ENCODE peak calls at places on chromosomes 7 and 10, in ten cellular contexts. Q is body of pancreas, X is AG04450, V is heart left ventricle, S is HCT116, M is HFF-Myc, K is WTC11, F is IMR-90, A is Calu3, L is neural progenitor cell. I is an unnamed sample.

GRCh38 chr10:121696854-121697253 is 98.6 kb upstream of the FGFR2 start:
- DNase-seq in M (no peak), V (no peak), S (peak), L (peak), X (no peak), Q (peak), F (no peak), K (peak), A (peak), I (no peak)

GRCh38 chr7:156437021-156437614 is 203.5 kb upstream of the RNF32 start:
- DNase-seq in V (no peak), K (no peak), M (no peak), A (no peak), L (no peak), S (no peak), Q (no peak), F (no peak), X (no peak), I (no peak)

GRCh38 chr7:1536768-1537630 is 6.5 kb downstream of the MAFK start:
- DNase-seq in Q (peak), M (peak), X (peak), L (peak), A (peak), V (peak), K (peak), F (peak), S (peak), I (peak)

GRCh38 chr7:156368053-156368452 is 272.5 kb upstream of the RNF32 start:
- DNase-seq in A (peak), M (no peak), Q (no peak), X (no peak), L (no peak), F (no peak), K (no peak), V (no peak), S (no peak), I (no peak)

GRCh38 chr7:28018020-28018419 is 162.6 kb downstream of the JAZF1 start:
- DNase-seq in K (no peak), Q (no peak), F (no peak), L (no peak), S (no peak), V (no peak), M (no peak), A (no peak), X (no peak), I (no peak)

GRCh38 chr7:25215694-25216335 is 12.5 kb downstream of the NPVF start:
- DNase-seq in Q (no peak), K (no peak), L (no peak), A (no peak), S (no peak), F (no peak), M (no peak), V (no peak), X (no peak), I (no peak)

GRCh38 chr10:101244321-101245050 is 15.2 kb upstream of the LBX1 start:
- DNase-seq in F (peak), M (peak), Q (no peak), A (no peak), K (no peak), S (peak), L (no peak), V (no peak), X (peak), I (no peak)

GRCh38 chr10:44806895-44807294 is 104.2 kb upstream of the TMEM72 start:
- DNase-seq in F (no peak), K (no peak), M (no peak), V (no peak), S (no peak), Q (no peak), L (no peak), A (no peak), X (no peak), I (no peak)

GRCh38 chr10:61313460-61313859 is 139.7 kb downstream of the TMEM26 start:
- DNase-seq in A (no peak), S (no peak), L (no peak), F (peak), M (no peak), Q (no peak), V (no peak), X (no peak), K (no peak), I (peak)

GRCh38 chr7:35891004-35891830 is 90.4 kb downstream of the SEPTIN7 start:
- DNase-seq in M (no peak), X (no peak), F (no peak), L (no peak), A (no peak), Q (no peak), S (no peak), K (no peak), V (no peak), I (no peak)

GRCh38 chr7:41861642-41862041 is 158.8 kb upstream of the INHBA start:
- DNase-seq in X (no peak), A (no peak), F (no peak), M (no peak), S (no peak), K (no peak), Q (no peak), L (no peak), V (no peak), I (no peak)

GRCh38 chr10:14774214-14774580 is 500 bp downstream of the FAM107B start:
- DNase-seq in S (no peak), K (no peak), Q (no peak), X (no peak), L (no peak), M (no peak), F (no peak), V (no peak), A (no peak), I (no peak)

GRCh38 chr7:1219516-1219915 is 13.2 kb upstream of the UNCX start:
- DNase-seq in X (no peak), M (no peak), F (no peak), S (no peak), K (no peak), Q (no peak), A (no peak), L (peak), V (no peak), I (no peak)

GRCh38 chr10:14605231-14605925 is 169.3 kb downstream of the FAM107B start:
- DNase-seq in Q (no peak), V (no peak), S (peak), F (peak), M (no peak), L (peak), X (no peak), A (no peak), K (no peak), I (no peak)

GRCh38 chr7:20778063-20778721 is 8.5 kb downstream of the SP8 start:
- DNase-seq in K (peak), S (no peak), X (no peak), A (peak), F (no peak), Q (peak), M (no peak), V (no peak), L (peak), I (no peak)

GRCh38 chr7:1078985-1079384 is 8.9 kb upstream of the GPER1 start:
- DNase-seq in L (no peak), Q (no peak), K (no peak), V (no peak), A (no peak), X (no peak), S (no peak), M (no peak), F (no peak), I (no peak)

GRCh38 chr10:133326745-133327650 is 9.7 kb downstream of the CALY start:
- DNase-seq in K (no peak), F (peak), X (no peak), S (no peak), Q (no peak), A (no peak), L (no peak), M (no peak), V (no peak), I (no peak)

GRCh38 chr7:13745530-13745929 is 243.9 kb downstream of the ETV1 start:
- DNase-seq in S (no peak), F (no peak), L (no peak), X (no peak), Q (no peak), M (no peak), A (no peak), K (no peak), V (no peak), I (no peak)

DNA sequence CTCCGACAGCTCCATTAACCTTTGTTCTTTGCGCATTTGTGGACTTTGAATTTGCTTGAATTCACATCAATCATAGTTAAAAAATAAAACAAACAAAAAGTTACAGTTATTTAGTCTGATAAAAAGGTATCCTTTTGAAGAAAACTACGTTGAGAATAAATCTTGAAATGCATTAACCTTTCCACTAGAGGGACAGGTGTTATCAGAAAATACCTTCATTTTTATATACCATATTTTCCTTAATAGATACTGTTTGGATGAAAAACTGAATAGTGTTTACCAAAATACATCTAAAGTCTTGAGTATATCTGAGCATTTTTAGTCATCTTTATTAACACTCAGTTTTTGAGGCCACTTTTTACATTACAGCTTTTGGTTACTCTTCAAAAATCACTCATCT is 371.9 kb downstream of the ZWINT start:
- DNase-seq in M (no peak), A (no peak), F (no peak), X (no peak), V (no peak), Q (no peak), S (no peak), L (no peak), K (no peak), I (no peak)
- TF ChIP-seq CTCF in M (no peak), A (peak), F (no peak), X (no peak), V (no peak), Q (no peak), S (no peak), L (peak), K (no peak), I (peak)

GRCh38 chr10:118341678-118342637 is at the start of gene FAM204A:
- DNase-seq in V (peak), S (peak), F (peak), L (peak), X (peak), Q (peak), K (peak), A (peak), M (peak), I (peak)
- TF ChIP-seq CTCF in V (no peak), S (no peak), F (no peak), L (peak), X (no peak), Q (no peak), K (no peak), A (no peak), M (no peak), I (no peak)

GRCh38 chr10:90437452-90437851 is 420.4 kb downstream of the HTR7 start:
- DNase-seq in Q (no peak), A (no peak), M (no peak), X (no peak), S (no peak), L (no peak), K (no peak), V (no peak), F (no peak), I (peak)
- TF ChIP-seq CTCF in Q (no peak), A (no peak), M (no peak), X (no peak), S (no peak), L (no peak), K (no peak), V (no peak), F (no peak), I (peak)

DNA sequence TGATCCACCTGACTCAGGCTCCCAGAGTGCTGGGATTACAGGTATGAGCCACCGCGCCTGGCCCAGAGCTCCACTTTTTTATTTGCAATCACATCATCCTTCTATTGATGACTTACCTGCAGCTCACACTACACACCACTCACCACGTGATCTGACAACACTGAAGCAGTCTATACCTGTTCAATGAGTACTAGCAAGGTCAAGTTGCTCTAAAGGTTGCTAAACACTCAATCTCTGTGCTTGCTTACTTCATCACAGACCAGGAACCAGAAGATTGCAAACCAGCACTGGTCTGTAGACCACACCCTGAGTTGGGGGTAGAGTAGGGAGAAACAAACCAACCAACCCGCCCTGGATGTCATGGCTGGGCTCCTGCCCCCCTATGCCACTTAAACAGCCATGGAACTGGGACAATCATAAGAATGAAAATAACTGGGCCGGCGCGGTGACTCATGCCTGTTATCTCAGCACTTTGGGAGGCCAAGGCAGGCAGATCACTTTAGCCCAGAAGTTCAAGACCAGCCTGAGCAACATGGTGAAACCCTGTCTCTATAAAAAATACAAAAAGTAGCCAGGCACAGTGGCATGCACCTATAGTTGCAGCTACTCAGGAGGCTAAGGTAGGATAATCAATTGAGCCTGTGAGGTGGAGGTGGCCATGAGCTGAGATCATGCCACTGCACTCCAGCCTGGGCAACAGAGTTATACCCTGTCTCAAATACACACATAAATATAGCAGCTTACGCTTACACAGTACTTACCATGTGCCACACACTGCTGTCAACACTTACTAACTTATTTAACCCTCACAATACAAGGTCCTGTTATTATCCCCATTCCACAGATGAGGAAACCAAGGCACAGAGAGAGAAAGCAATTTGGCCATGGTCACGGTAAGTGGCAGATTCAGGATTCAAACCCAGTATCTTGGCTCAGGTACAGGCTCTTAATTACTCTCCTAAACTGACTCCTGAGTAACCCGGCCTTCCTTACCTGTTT is 19.4 kb downstream of the DLG5 start:
- DNase-seq in K (no peak), M (no peak), V (no peak), F (no peak), S (no peak), X (no peak), A (no peak), Q (no peak), L (no peak), I (no peak)
- TF ChIP-seq CTCF in K (no peak), M (no peak), V (no peak), F (no peak), S (no peak), X (no peak), A (no peak), Q (no peak), L (no peak), I (no peak)

GRCh38 chr7:81769891-81770818 is at the start of gene HGF:
- DNase-seq in F (peak), Q (peak), K (peak), S (no peak), L (peak), X (peak), V (peak), A (no peak), M (peak), I (no peak)
- TF ChIP-seq CTCF in F (peak), Q (no peak), K (no peak), S (no peak), L (no peak), X (peak), V (no peak), A (no peak), M (peak), I (peak)

GRCh38 chr7:55133630-55134392 is 115.0 kb downstream of the EGFR start:
- DNase-seq in F (peak), L (no peak), M (peak), S (peak), K (no peak), X (peak), A (peak), V (peak), Q (no peak), I (peak)
- TF ChIP-seq CTCF in F (peak), L (no peak), M (no peak), S (no peak), K (no peak), X (no peak), A (no peak), V (no peak), Q (no peak), I (no peak)

GRCh38 chr10:60208676-60209269 is 180.9 kb downstream of the ANK3 start:
- DNase-seq in V (no peak), K (no peak), S (peak), F (peak), X (peak), M (peak), L (peak), A (peak), Q (no peak), I (no peak)

GRCh38 chr10:60209874-60210584 is 179.6 kb downstream of the ANK3 start:
- DNase-seq in A (no peak), S (no peak), X (no peak), F (no peak), K (no peak), M (no peak), V (no peak), L (no peak), Q (no peak), I (no peak)

GRCh38 chr10:60206735-60207134 is 182.9 kb downstream of the ANK3 start:
- DNase-seq in S (no peak), M (no peak), L (no peak), X (no peak), Q (no peak), K (no peak), F (peak), V (no peak), A (no peak), I (no peak)

GRCh38 chr10:60207894-60208293 is 181.8 kb downstream of the ANK3 start:
- DNase-seq in X (no peak), M (no peak), Q (no peak), A (no peak), L (no peak), F (no peak), V (no peak), S (no peak), K (no peak), I (no peak)

DNA sequence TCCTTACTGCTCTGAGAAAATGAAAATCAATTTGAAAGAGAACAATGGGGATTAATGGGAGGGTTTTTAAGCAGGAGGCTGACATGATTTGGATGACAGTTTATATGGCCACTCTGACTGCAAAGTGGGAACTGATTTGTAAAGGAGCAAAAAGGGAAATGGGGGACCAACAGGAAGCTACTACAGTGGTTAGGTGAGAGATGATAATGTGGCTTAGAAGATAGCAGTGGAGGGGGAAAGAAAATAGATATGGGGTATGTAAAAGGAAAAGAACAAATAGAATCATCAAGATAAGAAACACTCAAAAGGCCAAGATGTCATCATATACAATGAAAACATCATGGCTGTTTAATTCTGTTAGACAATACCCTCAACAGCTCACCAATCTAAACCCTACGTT is 177.5 kb downstream of the ANK3 start:
- DNase-seq in F (no peak), Q (no peak), S (no peak), M (no peak), L (no peak), A (no peak), K (no peak), X (no peak), V (no peak), I (no peak)
- TF ChIP-seq CTCF in F (no peak), Q (no peak), S (no peak), M (no peak), L (no peak), A (no peak), K (no peak), X (no peak), V (no peak), I (no peak)

GRCh38 chr10:24882047-24882698 is 70.2 kb downstream of the PRTFDC1 start:
- DNase-seq in Q (no peak), F (peak), M (no peak), K (no peak), S (no peak), A (no peak), V (peak), X (no peak), L (no peak), I (no peak)
- TF ChIP-seq CTCF in Q (no peak), F (no peak), M (no peak), K (no peak), S (no peak), A (no peak), V (no peak), X (no peak), L (no peak), I (no peak)

GRCh38 chr10:8576281-8576680 is 521.8 kb downstream of the GATA3 start:
- DNase-seq in K (no peak), X (no peak), S (no peak), L (no peak), M (no peak), F (no peak), Q (no peak), V (no peak), A (no peak), I (no peak)
- TF ChIP-seq CTCF in K (no peak), X (no peak), S (no peak), L (no peak), M (no peak), F (no peak), Q (no peak), V (no peak), A (no peak), I (no peak)